ENCODE peak calls at places on chromosome X, in seven cellular contexts. S, E, K, Z, P, M and R are unnamed samples.

GRCh38 chrX:150253946-150254615 is 109.0 kb upstream of the MAMLD1 start:
- DNase-seq in Z (no peak), S (no peak), E (no peak), K (no peak), P (no peak), M (no peak), R (no peak)

GRCh38 chrX:146054311-146054710 is 236.7 kb downstream of the SLITRK2 start:
- DNase-seq in K (no peak), M (no peak), Z (no peak), P (no peak), S (no peak), E (no peak), R (no peak)

GRCh38 chrX:71492086-71493065 is 40.5 kb upstream of the OGT start:
- DNase-seq in M (peak), Z (peak), E (no peak), S (no peak), P (peak), K (no peak), R (no peak)

GRCh38 chrX:139179592-139179991 is 350.9 kb upstream of the F9 start:
- DNase-seq in K (no peak), P (no peak), E (no peak), S (no peak), M (no peak), Z (no peak), R (no peak)

GRCh38 chrX:109709129-109709631 is 23.9 kb downstream of the ACSL4 start:
- DNase-seq in E (no peak), P (no peak), S (peak), Z (no peak), M (peak), K (no peak), R (no peak)

GRCh38 chrX:110145854-110146253 is 142.9 kb downstream of the TMEM164 start:
- DNase-seq in K (no peak), P (peak), E (no peak), S (peak), M (peak), Z (no peak), R (no peak)

GRCh38 chrX:148865237-148865636 is 364.8 kb downstream of the AFF2 start:
- DNase-seq in P (no peak), K (no peak), E (no peak), M (no peak), Z (no peak), S (no peak), R (no peak)

GRCh38 chrX:140510895-140511295 is 6.0 kb upstream of the SOX3 start:
- DNase-seq in Z (no peak), K (no peak), M (no peak), S (peak), E (no peak), P (no peak), R (no peak)

GRCh38 chrX:7215842-7216241 is 67.9 kb upstream of the PUDP start:
- DNase-seq in K (no peak), E (no peak), M (no peak), Z (no peak), P (no peak), S (no peak), R (no peak)

GRCh38 chrX:9534686-9535085 is 69.8 kb downstream of the TBL1X start:
- DNase-seq in Z (no peak), E (no peak), M (no peak), P (no peak), S (no peak), K (peak), R (no peak)

GRCh38 chrX:1403228-1403627 is 11.3 kb upstream of the SLC25A6 start:
- DNase-seq in S (no peak), K (no peak), P (no peak), E (no peak), Z (peak), M (no peak), R (no peak)

GRCh38 chrX:118928126-118928525 is 46.3 kb upstream of the LONRF3 start:
- DNase-seq in M (peak), P (no peak), S (no peak), K (no peak), Z (no peak), E (no peak), R (no peak)

GRCh38 chrX:16718824-16719333 is 533 bp upstream of the SYAP1 start:
- DNase-seq in E (no peak), M (no peak), S (no peak), Z (no peak), K (no peak), P (no peak), R (no peak)

GRCh38 chrX:53694642-53695041 is 8.1 kb upstream of the HUWE1 start:
- DNase-seq in Z (no peak), M (no peak), P (no peak), S (no peak), E (no peak), K (no peak), R (no peak)

GRCh38 chrX:114581528-114582263 is 2.2 kb upstream of the HTR2C start:
- DNase-seq in Z (no peak), P (no peak), S (peak), M (no peak), E (no peak), K (no peak), R (no peak)

GRCh38 chrX:118698516-118699247 is 28.7 kb upstream of the IL13RA1 start:
- DNase-seq in S (no peak), M (peak), K (no peak), P (no peak), Z (no peak), E (no peak), R (no peak)

GRCh38 chrX:109857898-109858297 is 124.8 kb upstream of the ACSL4 start:
- DNase-seq in P (no peak), S (no peak), E (no peak), K (peak), M (peak), Z (no peak), R (no peak)

GRCh38 chrX:23403849-23404248 is 69.2 kb downstream of the PTCHD1 start:
- DNase-seq in Z (no peak), P (peak), S (no peak), K (no peak), M (no peak), E (no peak), R (no peak)

GRCh38 chrX:15838017-15838416 is 16.6 kb downstream of the AP1S2 start:
- DNase-seq in S (peak), M (no peak), Z (no peak), P (peak), K (no peak), E (no peak), R (no peak)

GRCh38 chrX:68686684-68687045 is 39.2 kb downstream of the STARD8 start:
- DNase-seq in E (no peak), K (no peak), S (no peak), Z (peak), P (no peak), M (no peak), R (no peak)

GRCh38 chrX:154401045-154401799 is 3.0 kb downstream of the RPL10 start:
- DNase-seq in E (no peak), Z (no peak), P (no peak), M (no peak), S (no peak), K (no peak), R (no peak)

GRCh38 chrX:3545901-3546300 is 167.5 kb downstream of the PRKX start:
- DNase-seq in M (no peak), S (no peak), Z (no peak), K (no peak), P (no peak), E (no peak), R (no peak)
- TF ChIP-seq CTCF in M (no peak), S (no peak), Z (no peak), K (no peak), P (no peak), E (no peak), R (no peak)

GRCh38 chrX:95055991-95056390 is 1382.0 kb downstream of the FAM133A start:
- DNase-seq in S (no peak), E (no peak), P (no peak), Z (no peak), K (no peak), M (no peak), R (no peak)

GRCh38 chrX:95058815-95059214 is 1384.8 kb downstream of the FAM133A start:
- DNase-seq in E (no peak), M (no peak), Z (no peak), P (no peak), K (peak), S (no peak), R (no peak)

GRCh38 chrX:95057341-95057740 is 1383.3 kb downstream of the FAM133A start:
- DNase-seq in S (no peak), P (no peak), K (no peak), Z (no peak), E (no peak), M (no peak), R (no peak)

GRCh38 chrX:95059909-95060308 is 1385.9 kb downstream of the FAM133A start:
- DNase-seq in S (no peak), M (no peak), Z (no peak), K (no peak), P (no peak), E (no peak), R (no peak)

GRCh38 chrX:95056901-95057300 is 1382.9 kb downstream of the FAM133A start:
- DNase-seq in Z (no peak), P (no peak), E (no peak), M (no peak), K (no peak), S (no peak), R (no peak)
- TF ChIP-seq CTCF in Z (no peak), P (no peak), E (no peak), M (no peak), K (peak), S (no peak), R (peak)

GRCh38 chrX:120090208-120090607 is 12.7 kb upstream of the RHOXF2B start:
- DNase-seq in Z (no peak), M (no peak), E (no peak), K (no peak), P (no peak), S (no peak), R (no peak)
- TF ChIP-seq CTCF in Z (no peak), M (no peak), E (peak), K (no peak), P (no peak), S (no peak), R (no peak)

DNA sequence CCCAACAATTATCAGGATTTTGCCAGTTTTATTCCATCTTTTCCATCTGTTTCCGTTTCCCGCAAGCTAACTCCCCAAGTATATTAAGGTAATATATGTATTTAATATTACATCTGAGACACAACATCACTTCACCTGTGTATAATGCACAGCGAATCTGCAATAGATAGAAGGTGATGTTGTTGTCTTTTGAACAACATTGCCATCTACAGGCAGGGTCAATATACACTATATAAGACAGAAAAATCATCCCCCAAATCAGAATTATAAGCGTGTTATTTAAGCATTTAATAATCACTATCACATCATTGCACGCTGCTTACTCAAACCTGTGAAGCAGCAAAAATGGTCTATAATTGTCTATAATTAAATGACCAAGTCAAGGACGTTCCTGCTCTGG is 1115.5 kb downstream of the NLGN4X start:
- DNase-seq in Z (no peak), P (peak), K (no peak), M (no peak), S (no peak), E (no peak), R (no peak)
- TF ChIP-seq CTCF in Z (peak), P (no peak), K (no peak), M (no peak), S (peak), E (peak), R (peak)

GRCh38 chrX:25968920-25969319 is 169.2 kb upstream of the MAGEB18 start:
- DNase-seq in M (peak), Z (no peak), K (no peak), E (peak), P (peak), S (peak), R (no peak)
- TF ChIP-seq CTCF in M (peak), Z (no peak), K (peak), E (peak), P (peak), S (peak), R (no peak)

GRCh38 chrX:74420194-74421035 is 878 bp upstream of the SLC16A2 start:
- DNase-seq in S (peak), E (peak), Z (peak), M (peak), K (peak), P (peak), R (no peak)

GRCh38 chrX:74423289-74423985 is 2.1 kb downstream of the SLC16A2 start:
- DNase-seq in S (peak), M (no peak), K (no peak), P (no peak), Z (no peak), E (no peak), R (no peak)

GRCh38 chrX:74422029-74422352 is 698 bp downstream of the SLC16A2 start:
- DNase-seq in E (no peak), Z (no peak), S (peak), M (no peak), K (no peak), P (no peak), R (no peak)

GRCh38 chrX:74421181-74422028 is at the start of gene SLC16A2:
- DNase-seq in E (no peak), S (peak), P (peak), Z (peak), M (peak), K (peak), R (peak)

GRCh38 chrX:74422576-74423288 is 1.4 kb downstream of the SLC16A2 start:
- DNase-seq in P (peak), Z (peak), E (no peak), M (peak), S (peak), K (peak), R (no peak)
- TF ChIP-seq CTCF in P (no peak), Z (no peak), E (peak), M (peak), S (no peak), K (peak), R (no peak)

GRCh38 chrX:104854790-104855340 is 288.9 kb downstream of the IL1RAPL2 start:
- DNase-seq in M (no peak), E (no peak), S (no peak), P (no peak), Z (no peak), K (no peak), R (no peak)
- TF ChIP-seq CTCF in M (no peak), E (no peak), S (no peak), P (no peak), Z (no peak), K (no peak), R (no peak)

GRCh38 chrX:132369650-132370049 is 119.2 kb downstream of the MBNL3 start:
- DNase-seq in P (no peak), S (no peak), K (no peak), M (no peak), Z (no peak), E (no peak), R (no peak)

GRCh38 chrX:132364313-132364712 is 124.5 kb downstream of the MBNL3 start:
- DNase-seq in S (no peak), P (no peak), K (no peak), E (no peak), Z (no peak), M (no peak), R (no peak)

GRCh38 chrX:132365490-132365889 is 123.3 kb downstream of the MBNL3 start:
- DNase-seq in P (no peak), M (no peak), E (no peak), Z (no peak), S (no peak), K (no peak), R (no peak)

GRCh38 chrX:132367984-132368383 is 120.9 kb downstream of the MBNL3 start:
- DNase-seq in S (no peak), K (no peak), P (no peak), M (no peak), Z (no peak), E (no peak), R (no peak)

DNA sequence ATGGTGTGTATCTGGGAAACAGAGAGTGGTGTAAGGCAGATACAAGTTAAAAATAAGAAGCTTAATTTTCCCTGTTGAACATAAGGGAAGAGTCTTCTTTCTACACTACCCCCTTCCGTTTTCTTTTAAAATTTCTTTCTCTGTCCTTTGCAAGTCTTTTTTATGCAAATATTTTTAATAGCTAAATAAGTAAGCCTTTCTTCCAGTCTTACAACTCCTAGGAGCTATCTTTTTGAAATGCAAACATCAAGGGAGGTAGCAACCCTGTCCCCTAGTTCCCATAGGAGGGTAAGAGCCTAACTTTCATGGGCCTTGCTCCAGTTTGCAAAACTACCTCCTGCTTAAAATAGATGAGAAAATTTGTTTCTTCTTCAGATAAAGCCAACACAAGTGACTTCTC is 121.5 kb downstream of the MBNL3 start:
- DNase-seq in S (no peak), M (no peak), P (no peak), Z (no peak), K (no peak), E (no peak), R (no peak)
- TF ChIP-seq CTCF in S (no peak), M (no peak), P (no peak), Z (no peak), K (no peak), E (no peak), R (no peak)